ENCODE peak calls at places on chromosome 12, in ten cellular contexts. N is left cardiac atrium; L is smooth muscle cell of the brain vasculature; U is stimulated activated CD8-positive, alpha-beta memory T cell treated with anti-CD3 and anti-CD28 coated beads, Interleukin-7, amount 100 ng/mL, for 48 hours; M is foreskin fibroblast; A is CD4-positive, alpha-beta T cell; Y is CMK; K is stomach; D is substantia nigra; C is HuH-7.5. H is an unnamed sample.

GRCh38 chr12:99498756-99499155 is 148.8 kb upstream of the GARIN6 start:
- DNase-seq in D (no peak), A (no peak), M (peak; percentile 0), N (no peak), U (no peak), Y (no peak), C (no peak), L (no peak), K (no peak), H (no peak)

GRCh38 chr12:52802442-52802841 is 6.5 kb upstream of the KRT3 start:
- DNase-seq in D (no peak), U (no peak), A (no peak), M (no peak), Y (no peak), K (no peak), C (no peak), L (no peak), N (no peak), H (no peak)

GRCh38 chr12:69466867-69467266 is 3.3 kb upstream of the FRS2 start:
- DNase-seq in N (no peak), L (no peak), Y (no peak), D (no peak), K (no peak), U (no peak), M (no peak), A (no peak), C (no peak), H (no peak)

GRCh38 chr12:12546314-12546772 is 16.3 kb downstream of the DUSP16 start:
- DNase-seq in K (no peak), D (no peak), Y (no peak), U (no peak), A (no peak), N (no peak), C (peak; percentile 43), M (no peak), L (no peak), H (no peak)

GRCh38 chr12:58671196-58671595 is 249.1 kb downstream of the LRIG3 start:
- DNase-seq in L (no peak), K (no peak), Y (no peak), M (no peak), N (no peak), D (no peak), A (no peak), C (no peak), U (no peak), H (no peak)

GRCh38 chr12:118964988-118965387 is 16.4 kb upstream of the SRRM4 start:
- DNase-seq in A (no peak), N (no peak), L (no peak), M (no peak), D (no peak), K (no peak), Y (no peak), U (no peak), C (no peak), H (no peak)

GRCh38 chr12:25384954-25385216 is 134.2 kb upstream of the KRAS start:
- DNase-seq in K (no peak), N (no peak), D (no peak), C (no peak), L (no peak), U (no peak), Y (no peak), M (no peak), A (no peak), H (no peak)

GRCh38 chr12:131242741-131243496 is 289.2 kb downstream of the ADGRD1 start:
- DNase-seq in M (no peak), D (no peak), L (no peak), K (no peak), C (no peak), Y (peak; percentile 95), N (no peak), U (no peak), A (no peak), H (peak; percentile 78)

GRCh38 chr12:25710149-25710548 is 157.1 kb upstream of the LMNTD1 start:
- DNase-seq in D (no peak), U (no peak), N (no peak), Y (no peak), K (no peak), L (no peak), A (no peak), C (no peak), M (no peak), H (no peak)

GRCh38 chr12:100375023-100375737 is 18.3 kb downstream of the SLC17A8 start:
- DNase-seq in K (peak; percentile 48), U (no peak), D (peak; percentile 33), C (no peak), L (no peak), A (no peak), M (peak; percentile 12), Y (no peak), N (peak; percentile 73), H (no peak)

GRCh38 chr12:108167974-108168373 is 38.9 kb downstream of the WSCD2 start:
- DNase-seq in M (no peak), A (no peak), L (no peak), Y (no peak), N (no peak), K (no peak), C (no peak), D (no peak), U (no peak), H (no peak)

GRCh38 chr12:107490000-107490399 is 195.6 kb upstream of the PWP1 start:
- DNase-seq in A (no peak), M (no peak), U (no peak), N (no peak), Y (no peak), L (no peak), C (no peak), D (no peak), K (no peak), H (no peak)

GRCh38 chr12:52496590-52497071 is 3.6 kb upstream of the KRT6A start:
- DNase-seq in K (no peak), A (no peak), L (no peak), M (peak; percentile 7), Y (no peak), N (no peak), D (no peak), U (no peak), C (no peak), H (peak; percentile 80)

GRCh38 chr12:45671254-45671653 is 58.3 kb upstream of the ARID2 start:
- DNase-seq in A (no peak), C (no peak), L (no peak), U (no peak), N (no peak), M (peak; percentile 68), D (no peak), K (no peak), Y (no peak), H (no peak)

GRCh38 chr12:125403145-125403789 is 338.0 kb downstream of the AACS start:
- DNase-seq in Y (peak; percentile 14), A (no peak), K (no peak), N (no peak), U (no peak), M (peak; percentile 4), C (no peak), D (no peak), L (no peak), H (peak; percentile 96)

GRCh38 chr12:106138646-106139421 is at the start of gene NUAK1:
- DNase-seq in U (no peak), D (peak; percentile 84), K (peak; percentile 54), N (peak; percentile 80), Y (no peak), L (no peak), A (no peak), M (no peak), C (peak; percentile 83), H (peak; percentile 82)

GRCh38 chr12:124456652-124457152 is 110.7 kb downstream of the NCOR2 start:
- DNase-seq in K (no peak), D (no peak), L (no peak), M (no peak), Y (peak; percentile 67), U (no peak), A (no peak), N (peak; percentile 62), C (no peak), H (no peak)

GRCh38 chr12:123059501-123059900 is 79.0 kb downstream of the ARL6IP4 start:
- DNase-seq in N (no peak), D (no peak), K (no peak), L (no peak), Y (no peak), U (no peak), C (no peak), A (no peak), M (peak; percentile 26), H (no peak)

GRCh38 chr12:39275846-39276245 is 167.1 kb downstream of the KIF21A start:
- DNase-seq in M (no peak), U (no peak), Y (no peak), C (no peak), L (no peak), K (no peak), D (no peak), N (no peak), A (no peak), H (no peak)

GRCh38 chr12:115383668-115384067 is 699.7 kb upstream of the TBX3 start:
- DNase-seq in N (peak; percentile 46), A (no peak), Y (no peak), L (no peak), D (no peak), M (no peak), U (no peak), K (peak; percentile 49), C (no peak), H (no peak)

GRCh38 chr12:26608273-26608672 is 224.7 kb downstream of the ITPR2 start:
- DNase-seq in C (no peak), D (no peak), U (no peak), M (no peak), L (no peak), N (no peak), K (no peak), Y (no peak), A (no peak), H (no peak)

GRCh38 chr12:57005980-57006808 is at the start of gene ZBTB39:
- DNase-seq in K (peak; percentile 67), M (peak; percentile 42), D (peak; percentile 69), L (no peak), Y (no peak), U (peak; percentile 47), C (peak; percentile 91), N (peak; percentile 65), A (peak; percentile 32), H (peak; percentile 40)

GRCh38 chr12:109612003-109612402 is 38.4 kb downstream of the MVK start:
- DNase-seq in D (no peak), K (no peak), A (no peak), Y (no peak), N (no peak), U (no peak), C (no peak), M (no peak), L (no peak), H (no peak)

GRCh38 chr12:50572275-50572674 is 67.5 kb downstream of the DIP2B start:
- DNase-seq in K (no peak), M (peak; percentile 78), N (no peak), L (no peak), Y (no peak), U (no peak), C (no peak), A (no peak), D (no peak), H (no peak)

GRCh38 chr12:19183121-19183838 is 53.7 kb downstream of the PLEKHA5 start:
- DNase-seq in A (no peak), U (no peak), K (no peak), C (no peak), Y (no peak), D (no peak), M (no peak), L (no peak), N (no peak), H (no peak)

GRCh38 chr12:22121224-22121623 is 75.2 kb downstream of the CMAS start:
- DNase-seq in M (no peak), N (no peak), Y (no peak), A (no peak), D (no peak), U (no peak), C (no peak), L (no peak), K (no peak), H (no peak)

GRCh38 chr12:11739980-11740379 is 90.5 kb downstream of the ETV6 start:
- DNase-seq in K (no peak), N (no peak), A (no peak), U (no peak), Y (no peak), D (no peak), L (no peak), M (no peak), C (no peak), H (no peak)

GRCh38 chr12:67362526-67362925 is 93.4 kb downstream of the CAND1 start:
- DNase-seq in L (no peak), M (no peak), D (no peak), C (no peak), U (no peak), K (no peak), A (no peak), N (no peak), Y (no peak), H (no peak)

H was measured in ELF-1.